ENCODE peak calls at places on chromosomes 11 and 22, in six cellular contexts. N, Z, G, Y, L and M are unnamed samples.

GRCh38 chr11:18615628-18616392 is 16.2 kb downstream of the MISFA start:
- DNase-seq in Z (no peak), G (peak), Y (no peak), L (no peak), N (no peak), M (no peak)

GRCh38 chr11:101442936-101443521 is 140.8 kb downstream of the TRPC6 start:
- DNase-seq in Y (no peak), L (no peak), G (no peak), Z (no peak), N (no peak), M (no peak)

GRCh38 chr11:123441161-123441560 is 11.1 kb downstream of the GRAMD1B start:
- DNase-seq in G (no peak), N (no peak), L (no peak), Y (no peak), Z (no peak), M (no peak)

GRCh38 chr11:63917685-63918523 is 940 bp upstream of the RCOR2 start:
- DNase-seq in L (peak), Y (peak), G (no peak), N (peak), Z (peak), M (peak)

GRCh38 chr11:114705280-114706024 is 27.1 kb downstream of the NXPE2 start:
- DNase-seq in Y (no peak), L (no peak), Z (no peak), G (no peak), N (no peak), M (no peak)

GRCh38 chr11:9719949-9720646 is 56.2 kb downstream of the SWAP70 start:
- DNase-seq in N (no peak), L (no peak), G (no peak), Y (no peak), Z (no peak), M (no peak)

GRCh38 chr11:126405906-126406305 is 50.4 kb downstream of the ST3GAL4 start:
- DNase-seq in G (no peak), N (peak), Y (no peak), Z (no peak), L (no peak), M (no peak)

GRCh38 chr11:122814401-122814800 is 23.9 kb upstream of the CRTAM start:
- DNase-seq in N (no peak), Y (no peak), Z (no peak), G (no peak), L (peak), M (peak)

GRCh38 chr11:126061707-126062678 is 673 bp downstream of the CDON start:
- DNase-seq in L (peak), N (peak), G (no peak), Z (peak), Y (no peak), M (peak)

GRCh38 chr22:27075028-27075678 is 417.8 kb downstream of the MIAT start:
- DNase-seq in N (no peak), G (no peak), L (no peak), Z (peak), Y (no peak), M (no peak)

GRCh38 chr11:111395081-111395480 is 16.0 kb upstream of the POU2AF1 start:
- DNase-seq in Y (no peak), G (no peak), N (no peak), L (peak), Z (no peak), M (no peak)

GRCh38 chr11:1728281-1728680 is 22.1 kb downstream of the IFITM10 start:
- DNase-seq in Y (no peak), Z (no peak), G (no peak), N (no peak), L (no peak), M (no peak)

GRCh38 chr11:61923166-61924015 is 6.0 kb upstream of the RAB3IL1 start:
- DNase-seq in Z (peak), G (no peak), L (peak), N (no peak), Y (peak), M (peak)

GRCh38 chr11:88704505-88704904 is 361.3 kb downstream of the GRM5 start:
- DNase-seq in Y (no peak), Z (no peak), G (no peak), L (no peak), N (no peak), M (no peak)

GRCh38 chr11:105786766-105787165 is 176.9 kb downstream of the GRIA4 start:
- DNase-seq in Z (no peak), N (no peak), Y (peak), G (no peak), L (no peak), M (no peak)

GRCh38 chr11:117273550-117274289 is 17.4 kb upstream of the BACE1-AS start:
- DNase-seq in Y (peak), G (no peak), L (no peak), Z (no peak), N (no peak), M (no peak)

GRCh38 chr11:16001899-16002426 is 354.4 kb downstream of the SOX6 start:
- DNase-seq in L (peak), G (no peak), Z (no peak), N (peak), Y (no peak), M (no peak)

GRCh38 chr22:39240841-39241631 is 3.7 kb downstream of the PDGFB start:
- DNase-seq in Z (peak), Y (no peak), L (peak), G (no peak), N (peak), M (no peak)

GRCh38 chr11:12008790-12009616 is 577 bp upstream of the DKK3 start:
- DNase-seq in N (no peak), Y (peak), L (no peak), Z (peak), G (no peak), M (peak)

GRCh38 chr11:26820739-26821138 is 98.9 kb upstream of the SLC5A12 start:
- DNase-seq in L (no peak), G (no peak), Y (no peak), N (no peak), Z (no peak), M (no peak)

GRCh38 chr22:40487663-40488249 is 117.4 kb downstream of the SGSM3 start:
- DNase-seq in L (peak), G (no peak), Z (no peak), Y (no peak), N (no peak), M (no peak)

GRCh38 chr22:30968015-30968923 is at the start of gene MORC2:
- DNase-seq in N (no peak), G (no peak), L (peak), Y (no peak), Z (no peak), M (peak)

GRCh38 chr11:74322667-74323066 is 11.2 kb upstream of the P4HA3 start:
- DNase-seq in N (no peak), G (no peak), L (no peak), Y (no peak), Z (no peak), M (no peak)

GRCh38 chr11:123479048-123479837 is 49.2 kb downstream of the GRAMD1B start:
- DNase-seq in L (no peak), G (peak), Y (no peak), N (no peak), Z (no peak), M (no peak)

GRCh38 chr22:22097727-22098228 is 115.2 kb upstream of the TOP3B start:
- DNase-seq in L (no peak), G (no peak), N (no peak), Y (no peak), Z (no peak), M (no peak)

GRCh38 chr11:125468025-125468424 is 28.0 kb downstream of the FEZ1 start:
- DNase-seq in G (no peak), L (no peak), Y (no peak), N (no peak), Z (no peak), M (no peak)

GRCh38 chr11:21537980-21538379 is 654.9 kb upstream of the ANO5 start:
- DNase-seq in Z (no peak), L (no peak), N (no peak), Y (no peak), G (no peak), M (no peak)

GRCh38 chr11:111793863-111794262 is 27.7 kb upstream of the PPP2R1B start:
- DNase-seq in L (no peak), Z (no peak), N (no peak), Y (no peak), G (no peak), M (no peak)

GRCh38 chr11:61718613-61719302 is 33.7 kb upstream of the MYRF start:
- DNase-seq in L (no peak), G (no peak), Y (peak), Z (peak), N (no peak), M (peak)

GRCh38 chr22:44567846-44568493 is 69.9 kb upstream of the RTL6 start:
- DNase-seq in N (peak), Z (no peak), L (peak), Y (peak), G (no peak), M (peak)

GRCh38 chr11:15775051-15775541 is 581.2 kb downstream of the SOX6 start:
- DNase-seq in Y (no peak), N (no peak), Z (no peak), G (no peak), L (no peak), M (no peak)

GRCh38 chr22:19942886-19943664 is 1.5 kb upstream of the TXNRD2 start:
- DNase-seq in Y (no peak), Z (no peak), N (no peak), L (peak), G (no peak), M (no peak)

GRCh38 chr22:38167988-38168407 is 13.6 kb downstream of the PLA2G6 start:
- DNase-seq in L (no peak), Z (no peak), N (no peak), Y (no peak), G (no peak), M (no peak)

DNA sequence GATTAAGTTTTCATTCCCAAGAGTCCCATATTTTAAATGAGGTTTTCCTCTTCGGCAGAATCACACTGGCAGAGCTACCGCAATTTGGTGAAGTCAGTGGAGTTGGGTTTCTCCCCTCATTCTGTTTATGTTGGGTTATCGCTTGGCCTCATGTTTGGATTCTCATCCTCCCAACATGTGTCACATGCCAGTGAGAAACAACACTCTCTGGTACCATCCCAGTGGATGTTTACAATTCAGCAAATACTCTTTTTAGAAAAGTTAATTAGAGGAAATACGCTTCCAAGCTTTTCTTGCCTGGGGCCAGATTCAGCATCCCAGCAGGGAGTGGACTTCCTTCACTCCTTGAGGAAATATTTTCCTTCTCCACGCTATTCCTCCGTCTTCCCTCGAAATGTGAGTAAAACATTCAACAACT is 2.1 kb downstream of the PAMR1 start:
- DNase-seq in Y (no peak), Z (no peak), L (no peak), N (no peak), G (no peak), M (no peak)
- TF ChIP-seq ZNF274 in Y (no peak), Z (no peak), L (no peak), N (no peak), G (no peak), M (no peak)

GRCh38 chr11:65186701-65187100 is 5.0 kb downstream of the CAPN1 start:
- DNase-seq in Y (no peak), Z (no peak), N (no peak), L (no peak), G (no peak), M (no peak)
- TF ChIP-seq ZNF274 in Y (no peak), Z (no peak), N (no peak), L (no peak), G (no peak), M (no peak)

GRCh38 chr11:57516061-57516443 is 550 bp upstream of the SLC43A1 start:
- DNase-seq in G (no peak), N (no peak), L (no peak), Y (no peak), Z (no peak), M (no peak)

GRCh38 chr11:57513911-57514537 is 1.5 kb downstream of the SLC43A1 start:
- DNase-seq in G (no peak), N (no peak), Y (no peak), Z (no peak), L (no peak), M (peak)

GRCh38 chr11:57514538-57515331 is 767 bp downstream of the SLC43A1 start:
- DNase-seq in Y (no peak), N (no peak), G (no peak), L (peak), Z (peak), M (peak)

GRCh38 chr11:57513446-57513795 is 2.1 kb downstream of the SLC43A1 start:
- DNase-seq in Y (no peak), G (no peak), N (no peak), L (no peak), Z (no peak), M (no peak)

DNA sequence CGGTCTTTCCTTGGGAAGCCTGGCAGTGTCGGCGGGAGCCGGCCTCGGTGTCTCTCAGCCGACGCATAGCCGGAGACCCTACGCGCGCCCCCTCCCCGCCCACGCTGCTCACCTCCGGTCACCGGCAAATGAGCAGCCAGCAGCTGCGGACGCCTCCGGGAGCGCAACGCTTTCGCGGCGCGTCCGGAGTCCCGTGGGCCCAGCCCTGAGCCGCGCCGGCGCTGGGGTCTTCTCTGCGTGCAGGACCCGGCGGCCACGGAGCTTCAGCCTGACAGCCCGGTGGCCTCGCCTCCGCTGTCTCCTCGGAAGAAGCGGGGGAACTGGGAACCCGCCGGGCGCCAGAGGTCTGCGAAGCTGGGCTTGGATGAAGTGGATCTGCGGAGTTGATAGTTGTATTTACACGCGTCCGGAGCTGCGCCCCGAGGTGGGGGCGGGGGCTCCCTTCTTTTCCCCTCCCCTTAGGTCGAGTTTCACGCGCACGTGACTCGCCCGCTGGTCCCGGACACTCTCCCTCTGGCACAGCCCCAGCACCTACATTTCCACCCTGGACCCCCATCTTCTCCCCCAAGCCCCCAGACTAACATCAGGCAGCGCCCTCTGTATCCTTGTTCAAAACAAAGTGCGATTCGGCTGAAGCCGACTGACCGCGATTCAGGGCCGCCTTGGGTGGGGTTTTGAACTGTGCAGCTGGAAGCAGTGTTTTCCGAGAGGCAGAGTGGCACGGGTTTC is at the start of gene SLC43A1:
- DNase-seq in Y (no peak), G (no peak), L (peak), Z (peak), N (no peak), M (peak)
- TF ChIP-seq ZNF274 in Y (no peak), G (no peak), L (no peak), Z (no peak), N (no peak), M (no peak)

GRCh38 chr11:32400196-32400595 is 35.1 kb downstream of the WT1 start:
- DNase-seq in G (no peak), Y (no peak), Z (no peak), N (no peak), L (no peak), M (peak)
- TF ChIP-seq ZNF274 in G (no peak), Y (no peak), Z (no peak), N (no peak), L (no peak), M (no peak)

DNA sequence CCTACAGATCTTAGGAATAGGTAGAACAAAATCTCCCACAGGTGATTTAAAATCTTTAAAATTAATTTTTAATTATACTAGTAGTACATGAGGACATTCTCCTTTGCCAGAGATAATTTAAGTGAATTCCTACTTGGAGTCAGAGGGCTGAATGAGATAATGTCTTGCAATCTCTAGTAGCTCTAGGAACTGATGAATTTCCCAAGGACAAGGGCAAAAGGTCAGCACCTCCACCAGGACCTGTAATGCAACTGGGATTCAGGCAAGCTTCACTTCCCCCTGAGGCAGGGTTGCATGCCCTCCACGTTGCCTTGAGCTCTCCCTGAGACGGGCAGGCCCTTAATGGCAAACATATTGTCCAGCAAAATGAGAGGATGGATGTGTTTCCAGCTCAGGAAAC is 330.3 kb upstream of the PITPNB start:
- DNase-seq in G (no peak), Z (no peak), L (no peak), N (no peak), Y (no peak), M (no peak)
- TF ChIP-seq ZNF274 in G (no peak), Z (no peak), L (no peak), N (no peak), Y (no peak), M (no peak)